ENCODE peak calls at places on chromosomes 7 and 10, in four cellular contexts. P is sciatic nerve; E is effector memory CD8-positive, alpha-beta T cell; A is HEK293T. M is an unnamed sample.

GRCh38 chr10:85916192-85916747 is 450.3 kb downstream of the GRID1 start:
- DNase-seq in E (no peak), P (no peak), A (no peak), M (no peak)

GRCh38 chr7:131164025-131164899 is 163.4 kb upstream of the MKLN1 start:
- DNase-seq in P (no peak), E (no peak), A (no peak), M (no peak)

GRCh38 chr7:6512892-6513291 is 38.4 kb downstream of the GRID2IP start:
- DNase-seq in E (no peak), A (no peak), P (no peak), M (no peak)

GRCh38 chr7:106031271-106032029 is 68.4 kb downstream of the CDHR3 start:
- DNase-seq in A (no peak), P (peak), E (no peak), M (no peak)

GRCh38 chr10:100528885-100529472 is 692 bp downstream of the NDUFB8 start:
- DNase-seq in P (no peak), E (no peak), A (no peak), M (no peak)

GRCh38 chr10:49187950-49188761 is at the start of gene TMEM273:
- DNase-seq in A (no peak), E (no peak), P (peak), M (peak)

GRCh38 chr10:43861966-43862751 is 213.5 kb upstream of the ZNF32 start:
- DNase-seq in A (no peak), P (peak), E (no peak), M (no peak)

GRCh38 chr7:37920619-37921339 is at the start of gene EPDR1:
- DNase-seq in P (peak), E (no peak), A (peak), M (peak)

GRCh38 chr10:61891911-61892310 is 9.6 kb upstream of the ARID5B start:
- DNase-seq in A (no peak), E (no peak), P (no peak), M (no peak)

GRCh38 chr10:96229568-96230030 is 41.8 kb downstream of the BLNK start:
- DNase-seq in E (peak), A (peak), P (peak), M (peak)

GRCh38 chr10:110007171-110007700 is 548 bp upstream of the ADD3 start:
- DNase-seq in E (no peak), A (peak), P (no peak), M (no peak)

GRCh38 chr7:47505317-47506007 is 76.4 kb downstream of the TNS3 start:
- DNase-seq in A (no peak), P (no peak), E (no peak), M (peak)

GRCh38 chr7:55142919-55143600 is 124.2 kb downstream of the EGFR start:
- DNase-seq in E (no peak), P (no peak), A (no peak), M (no peak)

GRCh38 chr7:152336754-152337368 is 98.9 kb downstream of the KMT2C start:
- DNase-seq in P (no peak), E (peak), A (peak), M (no peak)

GRCh38 chr7:98992076-98992475 is 113.7 kb downstream of the TRRAP start:
- DNase-seq in A (no peak), P (peak), E (no peak), M (peak)

GRCh38 chr7:16204953-16205352 is 216.4 kb downstream of the CRPPA start:
- DNase-seq in P (no peak), E (no peak), A (no peak), M (no peak)

GRCh38 chr10:112126901-112127300 is 56.7 kb downstream of the GPAM start:
- DNase-seq in P (no peak), A (no peak), E (no peak), M (no peak)

GRCh38 chr7:5634107-5634950 is 147.1 kb downstream of the RNF216 start:
- DNase-seq in P (peak), A (no peak), E (no peak), M (peak)

GRCh38 chr10:59580257-59580863 is 129.3 kb downstream of the SLC16A9 start:
- DNase-seq in A (peak), P (no peak), E (no peak), M (no peak)

GRCh38 chr10:126957111-126957510 is 51.9 kb downstream of the DOCK1 start:
- DNase-seq in P (no peak), A (no peak), E (no peak), M (no peak)

GRCh38 chr7:112084506-112084905 is 121.7 kb downstream of the DOCK4 start:
- DNase-seq in E (no peak), P (no peak), A (no peak), M (no peak)

GRCh38 chr10:78353636-78354035 is 320.0 kb downstream of the RPS24 start:
- DNase-seq in P (no peak), E (no peak), A (no peak), M (peak)

GRCh38 chr10:29877798-29878491 is 181.4 kb downstream of the JCAD start:
- DNase-seq in E (no peak), P (no peak), A (no peak), M (no peak)

GRCh38 chr10:20744851-20745250 is 152.3 kb downstream of the NEBL start:
- DNase-seq in A (no peak), P (no peak), E (no peak), M (no peak)

GRCh38 chr10:17206210-17206709 is 4.8 kb upstream of the TRDMT1 start:
- DNase-seq in P (no peak), E (peak), A (no peak), M (no peak)

GRCh38 chr10:4691776-4692175 is 134.2 kb upstream of the AKR1E2 start:
- DNase-seq in P (no peak), A (no peak), E (no peak), M (no peak)

GRCh38 chr10:132111121-132111731 is 45.5 kb downstream of the JAKMIP3 start:
- DNase-seq in A (no peak), E (no peak), P (peak), M (no peak)

GRCh38 chr7:84207025-84207424 is 12.4 kb upstream of the SEMA3A start:
- DNase-seq in E (no peak), P (no peak), A (no peak), M (no peak)

GRCh38 chr10:3468919-3469638 is 296.5 kb upstream of the PITRM1 start:
- DNase-seq in P (peak), A (peak), E (no peak), M (peak)

GRCh38 chr10:118332948-118333710 is 9.0 kb downstream of the FAM204A start:
- DNase-seq in P (no peak), E (no peak), A (no peak), M (no peak)

GRCh38 chr10:121900443-121901174 is 27.2 kb downstream of the ATE1 start:
- DNase-seq in A (peak), E (peak), P (no peak), M (no peak)